ENCODE peak calls at places on chromosomes 13 and 19, in six cellular contexts. I, W, D, L, M and J are unnamed samples.

GRCh38 chr13:112729408-112729807 is 39.6 kb downstream of the ATP11A start:
- DNase-seq in W (no peak), M (no peak), I (peak; percentile 87), L (no peak), D (no peak), J (no peak)

GRCh38 chr19:53132231-53132991 is at the start of gene ZNF415:
- DNase-seq in W (peak; percentile 13), L (peak; percentile 89), D (peak; percentile 7), M (no peak), I (peak; percentile 94), J (no peak)

GRCh38 chr13:23859904-23860303 is 29.3 kb downstream of the MIPEP start:
- DNase-seq in M (no peak), I (no peak), W (no peak), L (no peak), D (no peak), J (no peak)

GRCh38 chr13:47215741-47216140 is 318.9 kb upstream of the HTR2A start:
- DNase-seq in I (no peak), D (no peak), L (no peak), M (no peak), W (peak; percentile 47), J (no peak)

GRCh38 chr19:41172297-41173164 is 20.5 kb upstream of the CYP2S1 start:
- DNase-seq in W (no peak), I (no peak), L (no peak), M (no peak), D (no peak), J (no peak)

GRCh38 chr13:72970301-72970880 is 88.4 kb upstream of the KLF5 start:
- DNase-seq in M (no peak), D (no peak), L (no peak), I (no peak), W (no peak), J (no peak)

GRCh38 chr13:97221989-97222700 is at the start of gene MBNL2:
- DNase-seq in M (peak; percentile 84), W (peak; percentile 80), D (peak; percentile 72), L (peak; percentile 93), I (peak; percentile 94), J (peak; percentile 69)

GRCh38 chr19:947707-948533 is 22.1 kb downstream of the ARID3A start:
- DNase-seq in D (no peak), M (no peak), L (no peak), I (peak; percentile 87), W (no peak), J (no peak)

GRCh38 chr13:49625392-49626137 is 2.7 kb upstream of the ARL11 start:
- DNase-seq in D (no peak), I (peak; percentile 76), W (no peak), M (no peak), L (no peak), J (no peak)

GRCh38 chr19:23957660-23958281 is 43.1 kb downstream of the ZNF726 start:
- DNase-seq in M (no peak), D (no peak), L (no peak), W (peak; percentile 42), I (no peak), J (peak; percentile 33)

GRCh38 chr13:42985312-42986175 is 6.5 kb downstream of the EPSTI1 start:
- DNase-seq in L (no peak), I (no peak), M (no peak), W (no peak), D (no peak), J (no peak)

GRCh38 chr19:30450945-30451344 is 78.8 kb downstream of the ZNF536 start:
- DNase-seq in D (no peak), M (no peak), W (no peak), I (peak; percentile 62), L (no peak), J (no peak)

GRCh38 chr19:38564981-38565685 is 52.6 kb downstream of the MAP4K1 start:
- DNase-seq in M (peak; percentile 3), I (peak; percentile 75), D (no peak), L (peak; percentile 39), W (no peak), J (no peak)

GRCh38 chr13:46687810-46688209 is 109.2 kb downstream of the ESD start:
- DNase-seq in W (no peak), M (no peak), L (peak; percentile 30), I (no peak), D (no peak), J (no peak)

GRCh38 chr19:7912697-7913564 is 1.7 kb upstream of the TGFBR3L start:
- DNase-seq in I (peak; percentile 61), W (no peak), L (no peak), D (no peak), M (no peak), J (no peak)

GRCh38 chr19:35142531-35143230 is 374 bp upstream of the FXYD7 start:
- DNase-seq in M (peak; percentile 59), I (peak; percentile 88), D (peak; percentile 64), W (no peak), L (peak; percentile 81), J (no peak)

GRCh38 chr19:4456566-4456842 is 1.1 kb downstream of the UBXN6 start:
- DNase-seq in D (no peak), M (peak; percentile 30), L (no peak), I (peak; percentile 74), W (peak; percentile 52), J (peak; percentile 31)

GRCh38 chr13:44068169-44068568 is 188.5 kb downstream of the LACC1 start:
- DNase-seq in W (no peak), D (no peak), M (no peak), L (no peak), I (no peak), J (peak; percentile 23)